ENCODE peak calls at places on chromosomes 11 and 22, in eight cellular contexts. N is lung; X is OCI-LY7; P is right lobe of liver; K is IMR-90; V is CD8-positive, alpha-beta T cell; C is heart right ventricle; Z is pancreas. B is an unnamed sample. For H3K4me1, the result is how much of the 10 kb centered on the place peaks cover.

GRCh38 chr11:11579012-11579755 is 42.6 kb downstream of the GALNT18 start:
- DNase-seq in V (no peak), C (no peak), Z (peak), X (no peak), P (peak), N (peak), K (no peak), B (no peak)

GRCh38 chr22:19789406-19789805 is 28.8 kb downstream of the TBX1 start:
- DNase-seq in Z (no peak), V (no peak), N (no peak), C (no peak), P (peak), K (no peak), X (no peak), B (no peak)

GRCh38 chr11:82663535-82663934 is 70.1 kb downstream of the FAM181B start:
- DNase-seq in K (no peak), X (no peak), N (no peak), C (no peak), V (no peak), Z (no peak), P (no peak), B (no peak)

GRCh38 chr11:78350101-78350645 is 67.4 kb downstream of the GAB2 start:
- DNase-seq in K (peak), C (peak), X (peak), P (no peak), N (no peak), V (no peak), Z (no peak), B (no peak)

GRCh38 chr22:39209756-39210155 is 35.0 kb downstream of the PDGFB start:
- DNase-seq in X (no peak), C (no peak), N (no peak), P (no peak), V (no peak), Z (peak), K (no peak), B (no peak)

GRCh38 chr22:27601195-27601594 is 200.4 kb downstream of the MN1 start:
- DNase-seq in P (no peak), C (no peak), N (no peak), V (no peak), X (no peak), Z (no peak), K (no peak), B (no peak)

GRCh38 chr11:104956528-104956927 is 11.8 kb downstream of the CASP4 start:
- DNase-seq in Z (no peak), V (no peak), K (no peak), P (no peak), C (no peak), X (no peak), N (no peak), B (no peak)

GRCh38 chr22:46036558-46037408 is 59.8 kb upstream of the WNT7B start:
- DNase-seq in C (no peak), K (no peak), X (peak), P (no peak), V (peak), N (no peak), Z (peak), B (peak)

GRCh38 chr11:46127150-46127638 is 5.9 kb upstream of the PHF21A start:
- DNase-seq in P (no peak), V (peak), X (peak), N (peak), C (peak), Z (no peak), K (peak), B (peak)

GRCh38 chr22:45998638-45999378 is 21.8 kb upstream of the WNT7B start:
- DNase-seq in X (no peak), N (no peak), P (peak), C (no peak), K (no peak), Z (peak), V (no peak), B (no peak)

GRCh38 chr22:44893731-44894080 is 116.1 kb downstream of the PHF21B start:
- DNase-seq in X (no peak), N (no peak), K (no peak), C (no peak), Z (no peak), P (peak), V (no peak), B (no peak)

DNA sequence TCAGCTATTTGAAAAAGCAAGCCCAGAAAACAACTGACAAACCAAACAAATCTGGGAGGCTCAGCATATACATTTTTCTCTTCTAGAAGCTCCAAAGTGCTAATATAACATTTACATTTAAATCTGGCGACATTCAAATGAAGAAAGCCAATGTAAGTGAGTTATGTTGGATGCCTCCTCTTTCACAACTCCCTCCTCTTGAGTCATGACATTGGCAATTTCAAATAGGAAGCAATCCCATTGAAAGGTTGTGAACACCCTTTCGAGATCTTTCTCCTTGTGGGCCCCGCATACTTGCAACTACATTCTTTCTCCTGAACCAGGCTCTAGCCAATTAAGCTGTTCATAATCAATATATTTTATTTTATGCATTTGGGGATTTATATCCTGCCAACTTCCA is 129.4 kb upstream of the SESN3 start:
- DNase-seq in P (no peak), K (no peak), X (no peak), V (no peak), C (no peak), Z (no peak), N (no peak), B (no peak)
- H3K4me1 ChIP-seq in P (under half), K (under half), X (under half), V (under half), C (under half), Z (under half), N (under half), B (under half)

GRCh38 chr11:119693253-119693815 is 35.7 kb downstream of the NECTIN1 start:
- DNase-seq in K (no peak), Z (no peak), N (no peak), V (no peak), P (no peak), X (no peak), C (no peak), B (peak)

GRCh38 chr11:119691701-119692546 is 37.1 kb downstream of the NECTIN1 start:
- DNase-seq in K (no peak), Z (no peak), V (no peak), P (no peak), C (no peak), X (no peak), N (no peak), B (no peak)

GRCh38 chr11:119692547-119692834 is 36.5 kb downstream of the NECTIN1 start:
- DNase-seq in X (no peak), C (no peak), V (no peak), P (no peak), K (no peak), Z (no peak), N (no peak), B (no peak)

GRCh38 chr11:119696378-119697157 is 32.4 kb downstream of the NECTIN1 start:
- DNase-seq in N (no peak), V (no peak), X (no peak), C (no peak), Z (no peak), K (no peak), P (no peak), B (no peak)

GRCh38 chr11:119694334-119694733 is 34.7 kb downstream of the NECTIN1 start:
- DNase-seq in C (no peak), Z (peak), K (no peak), V (no peak), X (peak), P (peak), N (no peak), B (peak)
- H3K27ac ChIP-seq in C (no peak), Z (no peak), K (no peak), V (no peak), X (no peak), P (peak), N (no peak), B (peak)

GRCh38 chr11:75163917-75164316 is 13.0 kb downstream of the SLCO2B1 start:
- DNase-seq in Z (no peak), N (no peak), P (no peak), V (no peak), X (no peak), K (no peak), C (no peak), B (no peak)

GRCh38 chr11:75164318-75164827 is 13.5 kb downstream of the SLCO2B1 start:
- DNase-seq in N (no peak), X (no peak), K (no peak), C (no peak), Z (no peak), P (peak), V (no peak), B (no peak)

GRCh38 chr11:75160880-75161279 is 10.0 kb downstream of the SLCO2B1 start:
- DNase-seq in X (no peak), N (no peak), V (no peak), C (no peak), P (no peak), K (no peak), Z (no peak), B (no peak)

GRCh38 chr11:75161506-75161905 is 10.6 kb downstream of the SLCO2B1 start:
- DNase-seq in C (peak), V (no peak), P (no peak), Z (no peak), K (no peak), X (no peak), N (no peak), B (no peak)

DNA sequence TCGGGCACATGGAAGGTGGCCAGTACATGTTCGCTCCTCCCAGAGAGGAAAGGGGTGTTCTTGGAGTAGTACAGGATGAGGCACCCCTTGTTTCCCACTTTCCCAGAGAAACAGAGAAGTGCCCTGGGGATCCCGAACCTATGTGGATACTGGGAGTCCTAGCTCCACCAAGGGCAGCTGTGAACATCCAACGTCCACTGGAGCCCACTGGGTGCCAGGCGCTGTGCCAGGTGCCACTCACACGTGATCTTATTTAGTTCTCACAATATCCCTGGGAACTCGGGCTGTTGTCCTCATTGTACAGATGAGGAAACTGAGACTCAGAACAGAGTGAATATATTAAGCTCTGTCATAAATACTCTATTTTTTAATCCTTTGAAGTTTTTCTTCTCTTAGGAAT is 12.0 kb downstream of the SLCO2B1 start:
- DNase-seq in V (no peak), N (no peak), P (peak), X (no peak), Z (no peak), C (no peak), K (no peak), B (no peak)
- H3K4me1 ChIP-seq in V (under half), N (under half), P (under half), X (under half), Z (under half), C (half or more), K (under half), B (under half)

GRCh38 chr11:47538741-47539575 is 14.0 kb downstream of the CELF1 start:
- DNase-seq in X (no peak), N (no peak), Z (no peak), C (no peak), V (no peak), K (no peak), P (no peak), B (no peak)
- H3K27ac ChIP-seq in X (no peak), N (no peak), Z (no peak), C (peak), V (no peak), K (no peak), P (no peak), B (no peak)

GRCh38 chr11:70466596-70466995 is 68.3 kb downstream of the CTTN start:
- DNase-seq in V (no peak), P (no peak), C (no peak), X (no peak), Z (no peak), N (no peak), K (no peak), B (no peak)
- H3K4me1 ChIP-seq in V (under half), P (under half), C (under half), X (under half), Z (under half), N (under half), K (under half), B (under half)

DNA sequence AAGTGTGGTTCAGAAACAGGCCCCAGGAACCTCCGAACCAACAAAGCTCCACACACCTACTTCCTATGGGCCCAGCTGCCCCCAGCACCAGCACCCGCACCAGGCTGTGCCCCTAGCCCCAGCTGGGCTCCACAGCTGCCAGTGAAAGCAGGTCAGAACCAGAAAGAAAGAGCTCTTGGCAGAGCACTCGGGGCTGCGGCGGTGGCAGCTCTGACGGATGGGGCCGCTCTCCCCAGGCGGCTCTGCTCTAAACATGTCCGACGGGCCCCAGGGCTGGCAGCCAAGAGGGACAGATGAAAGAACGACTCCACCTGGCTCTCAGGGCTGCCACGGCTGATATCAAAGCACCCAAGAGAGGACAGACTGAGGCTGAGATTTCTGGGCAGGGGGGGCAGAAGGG is 25.7 kb downstream of the LRFN4 start:
- DNase-seq in K (no peak), C (no peak), N (no peak), P (peak), V (no peak), Z (no peak), X (no peak), B (no peak)
- H3K27ac ChIP-seq in K (no peak), C (no peak), N (no peak), P (peak), V (no peak), Z (no peak), X (no peak), B (no peak)

GRCh38 chr11:122681731-122682130 is 26.2 kb downstream of the UBASH3B start:
- DNase-seq in C (no peak), K (no peak), V (no peak), X (no peak), Z (no peak), P (no peak), N (no peak), B (no peak)
- H3K4me1 ChIP-seq in C (under half), K (under half), V (under half), X (half or more), Z (under half), P (under half), N (under half), B (under half)

DNA sequence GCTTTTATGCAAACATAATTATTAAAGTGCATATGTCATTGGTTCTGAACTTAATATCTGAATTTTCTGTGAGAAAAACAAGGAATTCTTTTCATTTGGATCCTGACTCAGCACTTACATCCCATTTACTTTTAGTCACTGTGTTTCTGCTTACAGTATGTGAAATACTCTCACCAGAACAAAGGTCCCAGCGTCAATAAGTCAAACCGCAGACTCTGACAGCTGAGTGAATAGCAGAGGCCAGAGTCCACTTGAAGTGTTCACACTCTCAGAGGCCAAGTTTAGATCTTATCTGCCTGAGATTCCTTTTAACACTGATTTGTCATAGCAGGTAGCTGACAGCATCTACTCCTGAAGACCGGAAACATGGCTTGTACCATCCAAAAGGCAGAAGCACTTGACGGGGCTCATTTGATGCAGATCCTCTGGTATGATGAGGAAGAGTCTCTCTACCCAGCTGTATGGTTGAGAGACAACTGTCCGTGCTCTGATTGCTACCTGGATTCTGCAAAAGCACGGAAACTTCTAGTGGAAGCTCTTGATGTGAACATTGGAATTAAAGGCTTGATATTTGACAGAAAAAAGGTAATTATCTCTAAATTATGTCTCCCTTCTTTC is 14.6 kb downstream of the BBOX1 start:
- DNase-seq in V (no peak), N (no peak), K (peak), X (no peak), Z (no peak), C (no peak), P (no peak), B (no peak)
- H3K27ac ChIP-seq in V (no peak), N (no peak), K (no peak), X (no peak), Z (no peak), C (no peak), P (peak), B (no peak)

GRCh38 chr11:128505449-128506058 is 81.8 kb downstream of the ETS1 start:
- DNase-seq in C (no peak), V (no peak), X (no peak), Z (no peak), P (no peak), N (no peak), K (no peak), B (no peak)

GRCh38 chr11:128507936-128508335 is 79.4 kb downstream of the ETS1 start:
- DNase-seq in X (no peak), Z (no peak), N (no peak), C (no peak), P (no peak), V (no peak), K (no peak), B (no peak)

GRCh38 chr11:128506384-128506783 is 81.0 kb downstream of the ETS1 start:
- DNase-seq in X (no peak), V (no peak), C (no peak), N (no peak), P (no peak), K (no peak), Z (no peak), B (no peak)

GRCh38 chr11:128508785-128509518 is 78.4 kb downstream of the ETS1 start:
- DNase-seq in P (no peak), C (no peak), X (no peak), K (peak), Z (no peak), N (no peak), V (no peak), B (no peak)

GRCh38 chr11:128506999-128507591 is 80.3 kb downstream of the ETS1 start:
- DNase-seq in X (no peak), C (peak), K (peak), P (peak), Z (peak), N (peak), V (peak), B (no peak)
- H3K4me1 ChIP-seq in X (half or more), C (half or more), K (under half), P (under half), Z (under half), N (half or more), V (half or more), B (under half)

B was measured in MM.1S.